ENCODE peak calls at places on chromosome X, in five cellular contexts. I is frontal cortex, S is T-helper 9 cell, C is Calu3, R is cardiac fibroblast. Y is an unnamed sample.
A peak's percentile ranks its signal among the peaks of the same experiment; 100 is the strongest.

GRCh38 chrX:54530358-54530900 is 410 bp downstream of the GNL3L start:
- DNase-seq in C (no peak), R (peak; percentile 5), S (no peak), I (no peak), Y (no peak)

GRCh38 chrX:107442914-107443527 is 6.4 kb upstream of the FRMPD3 start:
- DNase-seq in C (peak; percentile 39), S (no peak), R (no peak), I (no peak), Y (no peak)

GRCh38 chrX:109472939-109473713 is 8.8 kb downstream of the GUCY2F start:
- DNase-seq in I (no peak), S (no peak), C (no peak), R (peak; percentile 38), Y (no peak)

GRCh38 chrX:98299785-98300184 is 1416.1 kb downstream of the RPA4 start:
- DNase-seq in S (no peak), C (no peak), I (no peak), R (no peak), Y (no peak)

GRCh38 chrX:7132335-7133035 is 15.0 kb upstream of the STS start:
- DNase-seq in S (no peak), R (peak; percentile 70), C (peak; percentile 81), I (no peak), Y (no peak)

GRCh38 chrX:81957900-81958545 is 756.1 kb downstream of the SH3BGRL start:
- DNase-seq in C (peak; percentile 23), R (no peak), S (no peak), I (peak; percentile 5), Y (no peak)

GRCh38 chrX:131617182-131617581 is 73.3 kb downstream of the OR13H1 start:
- DNase-seq in I (no peak), S (no peak), R (peak; percentile 11), C (no peak), Y (no peak)

GRCh38 chrX:23720117-23720677 is 22.9 kb downstream of the ACOT9 start:
- DNase-seq in S (no peak), R (no peak), C (no peak), I (no peak), Y (no peak)

GRCh38 chrX:26848511-26848910 is 614.6 kb downstream of the PPP4R3C start:
- DNase-seq in C (no peak), S (no peak), R (peak; percentile 2), I (no peak), Y (no peak)

GRCh38 chrX:41808042-41808441 is 84.1 kb downstream of the GPR82 start:
- DNase-seq in C (no peak), S (no peak), R (peak; percentile 56), I (no peak), Y (no peak)

GRCh38 chrX:47366051-47366722 is 4.2 kb upstream of the ZNF157 start:
- DNase-seq in R (peak; percentile 78), C (no peak), I (peak; percentile 55), S (peak; percentile 52), Y (peak; percentile 52)

GRCh38 chrX:10011261-10011931 is 44.2 kb downstream of the CLDN34 start:
- DNase-seq in S (no peak), R (peak; percentile 54), I (no peak), C (no peak), Y (no peak)

GRCh38 chrX:22629105-22629725 is 356.5 kb downstream of the CBLL2 start:
- DNase-seq in C (no peak), R (peak; percentile 48), I (no peak), S (no peak), Y (no peak)

GRCh38 chrX:34915463-34916225 is 27.0 kb upstream of the FAM47B start:
- DNase-seq in S (no peak), I (no peak), R (no peak), C (no peak), Y (no peak)

GRCh38 chrX:94676285-94676684 is 1002.3 kb downstream of the FAM133A start:
- DNase-seq in I (no peak), R (no peak), S (no peak), C (no peak), Y (no peak)

GRCh38 chrX:39857780-39858179 is 240.0 kb downstream of the BCOR start:
- DNase-seq in R (no peak), C (no peak), S (no peak), I (no peak), Y (no peak)

GRCh38 chrX:108420481-108420880 is 17.7 kb downstream of the COL4A6 start:
- DNase-seq in R (no peak), I (no peak), S (no peak), C (no peak), Y (no peak)

GRCh38 chrX:104668550-104668949 is 102.6 kb downstream of the IL1RAPL2 start:
- DNase-seq in I (no peak), R (peak; percentile 20), S (no peak), C (no peak), Y (no peak)

Y was measured in effector CD4-positive, alpha-beta T cell.